ENCODE peak calls at places on chromosome 1, in seven cellular contexts. W, K, Q, O, D, J and R are unnamed samples.

GRCh38 chr1:245301162-245301580 is 146.4 kb downstream of the KIF26B start:
- DNase-seq in W (peak; percentile 45), O (no peak), J (peak; percentile 34), K (no peak), D (no peak), Q (no peak), R (no peak)

GRCh38 chr1:233005703-233006102 is 55.3 kb downstream of the NTPCR start:
- DNase-seq in K (no peak), Q (peak; percentile 20), O (no peak), J (peak; percentile 76), D (peak; percentile 50), W (no peak), R (peak; percentile 51)

GRCh38 chr1:88973520-88974137 is 18.8 kb downstream of the KYAT3 start:
- DNase-seq in K (no peak), O (no peak), D (no peak), Q (no peak), W (peak; percentile 68), J (peak; percentile 55), R (peak; percentile 71)

GRCh38 chr1:246350745-246351144 is 156.3 kb downstream of the SMYD3 start:
- DNase-seq in W (no peak), O (no peak), D (no peak), K (no peak), Q (no peak), J (no peak), R (no peak)

GRCh38 chr1:237794071-237794470 is 96.7 kb downstream of the ZP4 start:
- DNase-seq in D (no peak), J (no peak), Q (peak; percentile 24), K (no peak), W (no peak), O (no peak), R (no peak)

GRCh38 chr1:207823531-207823879 is 71.7 kb downstream of the CD46 start:
- DNase-seq in W (no peak), O (no peak), Q (no peak), J (no peak), K (no peak), D (no peak), R (no peak)

GRCh38 chr1:15465674-15466073 is 9.1 kb downstream of the CELA2A start:
- DNase-seq in K (no peak), Q (no peak), O (no peak), J (no peak), W (no peak), D (no peak), R (no peak)

GRCh38 chr1:21175324-21175669 is 1.4 kb downstream of the EIF4G3 start:
- DNase-seq in W (peak; percentile 43), D (no peak), K (no peak), Q (no peak), J (no peak), O (no peak), R (peak; percentile 27)

GRCh38 chr1:232301246-232301645 is 328.7 kb downstream of the SIPA1L2 start:
- DNase-seq in Q (no peak), W (no peak), D (no peak), J (no peak), K (no peak), O (no peak), R (no peak)

GRCh38 chr1:237875291-237875690 is 15.4 kb downstream of the ZP4 start:
- DNase-seq in J (no peak), W (peak; percentile 48), D (no peak), O (no peak), Q (no peak), K (no peak), R (peak; percentile 63)

GRCh38 chr1:78101514-78101913 is 55.7 kb downstream of the GIPC2 start:
- DNase-seq in Q (peak; percentile 82), W (peak; percentile 93), J (peak; percentile 99), D (peak; percentile 76), K (no peak), O (no peak), R (peak; percentile 93)

GRCh38 chr1:29876902-29877301 is 640.6 kb downstream of the PTPRU start:
- DNase-seq in D (no peak), O (no peak), Q (no peak), J (no peak), K (no peak), W (no peak), R (no peak)

GRCh38 chr1:244792188-244792850 is 43.1 kb upstream of the COX20 start:
- DNase-seq in D (peak; percentile 8), Q (no peak), K (no peak), O (no peak), J (no peak), W (peak; percentile 45), R (no peak)

GRCh38 chr1:107051266-107051665 is 5.2 kb upstream of the PRMT6 start:
- DNase-seq in D (no peak), K (no peak), Q (no peak), W (no peak), O (no peak), J (no peak), R (no peak)

GRCh38 chr1:107048255-107048654 is 8.2 kb upstream of the PRMT6 start:
- DNase-seq in Q (no peak), K (no peak), W (no peak), D (no peak), J (no peak), O (no peak), R (no peak)

DNA sequence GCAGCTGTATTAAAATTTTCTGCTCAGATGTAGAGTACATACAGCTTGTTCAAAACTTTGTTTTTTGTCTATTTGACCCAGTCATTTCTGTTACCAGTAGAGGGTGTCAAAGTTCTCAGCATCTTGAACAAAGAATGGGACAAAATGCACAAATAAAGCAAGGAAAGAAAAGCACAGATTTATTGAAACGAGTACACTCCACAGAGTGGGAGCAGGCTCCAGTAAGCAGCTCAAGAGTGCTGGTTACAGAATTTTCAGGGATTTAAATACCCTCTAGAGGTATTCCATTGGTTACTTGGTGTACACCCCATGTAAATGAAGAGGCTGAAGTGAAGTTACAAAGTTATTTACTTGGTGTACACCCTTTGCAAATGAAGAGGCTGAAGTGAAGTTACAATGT is 8.9 kb upstream of the PRMT6 start:
- DNase-seq in D (no peak), K (no peak), Q (no peak), W (no peak), J (no peak), O (no peak), R (no peak)
- TF ChIP-seq CTCF in D (peak; percentile 17), K (peak; percentile 17), Q (no peak), W (no peak), J (no peak), O (no peak), R (no peak)

GRCh38 chr1:204326891-204327290 is 32.8 kb downstream of the PLEKHA6 start:
- DNase-seq in K (no peak), Q (no peak), O (no peak), J (no peak), D (no peak), W (no peak), R (no peak)
- TF ChIP-seq CTCF in K (no peak), Q (no peak), O (no peak), J (no peak), D (no peak), W (no peak), R (no peak)

GRCh38 chr1:65434255-65434654 is 13.8 kb downstream of the LEPR start:
- DNase-seq in D (no peak), O (no peak), J (no peak), Q (no peak), K (no peak), W (no peak), R (no peak)
- TF ChIP-seq CTCF in D (no peak), O (peak; percentile 17), J (no peak), Q (no peak), K (no peak), W (no peak), R (peak; percentile 39)

DNA sequence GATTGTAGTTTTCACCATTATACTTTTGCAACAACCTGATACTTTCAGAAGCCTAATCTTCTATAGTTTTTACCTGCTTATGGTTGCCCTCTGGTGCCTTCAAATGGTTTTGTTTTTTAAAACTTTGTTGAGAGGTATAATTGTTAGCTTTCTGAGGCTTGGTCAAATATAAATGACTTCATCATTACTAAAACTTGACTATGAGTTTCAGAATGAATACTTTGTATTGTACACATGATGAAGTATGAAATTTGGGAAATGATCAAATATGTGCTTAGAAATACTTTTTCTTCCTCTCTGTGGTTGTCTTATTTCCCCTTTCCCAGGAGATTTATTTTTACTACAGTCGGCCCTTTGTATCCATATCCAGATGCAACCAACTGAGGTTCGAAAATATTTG is 151.8 kb upstream of the B3GALT2 start:
- DNase-seq in J (peak; percentile 27), O (no peak), D (no peak), K (no peak), W (peak; percentile 26), Q (peak; percentile 31), R (peak; percentile 65)
- TF ChIP-seq CTCF in J (no peak), O (peak; percentile 48), D (peak; percentile 22), K (peak; percentile 1), W (no peak), Q (no peak), R (peak; percentile 52)

GRCh38 chr1:114152211-114153050 is 1.2 kb downstream of the SYT6 start:
- DNase-seq in K (peak; percentile 55), O (peak; percentile 86), Q (peak; percentile 55), D (no peak), W (peak; percentile 29), J (peak; percentile 28), R (peak; percentile 43)
- TF ChIP-seq CTCF in K (no peak), O (no peak), Q (no peak), D (no peak), W (no peak), J (no peak), R (no peak)

GRCh38 chr1:222387020-222387816 is 160.7 kb downstream of the HHIPL2 start:
- DNase-seq in K (peak; percentile 16), O (no peak), J (no peak), D (no peak), Q (no peak), W (no peak), R (peak; percentile 42)
- TF ChIP-seq CTCF in K (peak; percentile 48), O (peak; percentile 24), J (no peak), D (no peak), Q (no peak), W (no peak), R (peak; percentile 60)

GRCh38 chr1:177495878-177496277 is 325.1 kb downstream of the BRINP2 start:
- DNase-seq in J (no peak), Q (no peak), O (no peak), K (no peak), D (no peak), W (no peak), R (no peak)
- TF ChIP-seq CTCF in J (no peak), Q (no peak), O (no peak), K (no peak), D (no peak), W (no peak), R (no peak)

GRCh38 chr1:45491464-45492260 is 699 bp upstream of the TESK2 start:
- DNase-seq in J (no peak), O (no peak), D (no peak), Q (no peak), K (no peak), W (no peak), R (no peak)

GRCh38 chr1:45492691-45493090 is 1.7 kb upstream of the TESK2 start:
- DNase-seq in J (no peak), W (no peak), K (no peak), O (no peak), Q (no peak), D (no peak), R (no peak)

GRCh38 chr1:45490121-45490622 is 791 bp downstream of the TESK2 start:
- DNase-seq in J (peak; percentile 44), Q (peak; percentile 25), D (no peak), K (no peak), O (no peak), W (peak; percentile 32), R (peak; percentile 28)

GRCh38 chr1:45488978-45489377 is 2.0 kb downstream of the TESK2 start:
- DNase-seq in K (no peak), J (no peak), O (no peak), Q (no peak), D (no peak), W (no peak), R (no peak)

GRCh38 chr1:45490623-45491463 is at the start of gene TESK2:
- DNase-seq in Q (peak; percentile 99), K (peak; percentile 88), D (peak; percentile 98), W (peak; percentile 99), J (peak; percentile 100), O (peak; percentile 98), R (peak; percentile 100)
- TF ChIP-seq CTCF in Q (no peak), K (no peak), D (peak; percentile 9), W (no peak), J (peak; percentile 32), O (no peak), R (no peak)